ENCODE peak calls at places on chromosomes 13 and 19, in eight cellular contexts. P, A, G, X, R, T, Q and I are unnamed samples.

GRCh38 chr13:36030670-36031331 is 100.4 kb downstream of the DCLK1 start:
- DNase-seq in P (no peak), A (no peak), G (no peak), X (no peak), R (no peak), T (no peak), Q (peak), I (no peak)

GRCh38 chr13:73722120-73722519 is 412.1 kb downstream of the KLF12 start:
- DNase-seq in P (peak), A (no peak), G (no peak), X (no peak), R (no peak), T (peak), Q (peak), I (peak)

GRCh38 chr13:20475927-20476691 is 49.5 kb downstream of the CRYL1 start:
- DNase-seq in P (peak), A (peak), G (peak), X (no peak), R (no peak), T (peak), Q (no peak), I (no peak)

GRCh38 chr19:3565177-3565576 is 7.6 kb upstream of the HMG20B start:
- DNase-seq in P (no peak), A (no peak), G (peak), X (no peak), R (no peak), T (no peak), Q (peak), I (no peak)

GRCh38 chr13:68234278-68234677 is 1004.1 kb upstream of the PCDH9 start:
- DNase-seq in P (no peak), A (no peak), G (no peak), X (no peak), R (no peak), T (no peak), Q (peak), I (peak)

GRCh38 chr19:54189020-54189667 is at the start of gene MBOAT7:
- DNase-seq in P (no peak), A (no peak), G (no peak), X (no peak), R (no peak), T (no peak), Q (no peak), I (no peak)

GRCh38 chr13:61486496-61486895 is 70.8 kb upstream of the PCDH20 start:
- DNase-seq in P (no peak), A (peak), G (no peak), X (no peak), R (no peak), T (no peak), Q (no peak), I (no peak)

GRCh38 chr13:24112791-24113190 is 47.7 kb upstream of the SPATA13 start:
- DNase-seq in P (no peak), A (no peak), G (no peak), X (no peak), R (no peak), T (no peak), Q (no peak), I (no peak)

GRCh38 chr13:27424246-27425150 is at the start of gene GTF3A:
- DNase-seq in P (peak), A (peak), G (peak), X (peak), R (no peak), T (peak), Q (peak), I (peak)

GRCh38 chr19:2512523-2513431 is 36.9 kb downstream of the GADD45B start:
- DNase-seq in P (no peak), A (no peak), G (no peak), X (no peak), R (no peak), T (no peak), Q (no peak), I (no peak)

GRCh38 chr19:32104465-32105235 is 240.8 kb upstream of the ZNF507 start:
- DNase-seq in P (peak), A (no peak), G (peak), X (no peak), R (no peak), T (no peak), Q (no peak), I (peak)

GRCh38 chr19:2561895-2562294 is 86.0 kb downstream of the GADD45B start:
- DNase-seq in P (peak), A (peak), G (peak), X (peak), R (no peak), T (peak), Q (no peak), I (no peak)

GRCh38 chr19:4676955-4677731 is 7.0 kb upstream of the MYDGF start:
- DNase-seq in P (peak), A (no peak), G (peak), X (peak), R (no peak), T (peak), Q (peak), I (peak)

GRCh38 chr19:35545855-35546381 is 492 bp downstream of the TMEM147 start:
- DNase-seq in P (peak), A (peak), G (no peak), X (peak), R (no peak), T (peak), Q (no peak), I (peak)

GRCh38 chr13:111460548-111461444 is 140.4 kb downstream of the TEX29 start:
- DNase-seq in P (peak), A (no peak), G (peak), X (no peak), R (no peak), T (peak), Q (peak), I (peak)

GRCh38 chr19:51690359-51691121 is 2.6 kb upstream of the SPACA6 start:
- DNase-seq in P (peak), A (peak), G (peak), X (peak), R (peak), T (peak), Q (peak), I (peak)

GRCh38 chr19:3163230-3163886 is 15.2 kb upstream of the S1PR4 start:
- DNase-seq in P (peak), A (peak), G (peak), X (peak), R (no peak), T (peak), Q (peak), I (peak)

GRCh38 chr19:30666301-30666803 is 294.2 kb downstream of the ZNF536 start:
- DNase-seq in P (peak), A (peak), G (peak), X (no peak), R (no peak), T (peak), Q (peak), I (peak)

GRCh38 chr19:48329167-48329891 is 4.0 kb downstream of the EMP3 start:
- DNase-seq in P (peak), A (no peak), G (peak), X (no peak), R (no peak), T (peak), Q (no peak), I (peak)

GRCh38 chr19:58570770-58571574 is 2.2 kb downstream of the MZF1 start:
- DNase-seq in P (no peak), A (peak), G (no peak), X (no peak), R (no peak), T (no peak), Q (no peak), I (no peak)

GRCh38 chr13:52414963-52415362 is 9.0 kb upstream of the THSD1 start:
- DNase-seq in P (no peak), A (no peak), G (no peak), X (no peak), R (no peak), T (no peak), Q (peak), I (no peak)

GRCh38 chr13:39825886-39826285 is 170.4 kb downstream of the COG6 start:
- DNase-seq in P (no peak), A (no peak), G (no peak), X (no peak), R (no peak), T (no peak), Q (no peak), I (no peak)

GRCh38 chr19:46081928-46082727 is 41.3 kb upstream of the IGFL4 start:
- DNase-seq in P (peak), A (no peak), G (peak), X (no peak), R (no peak), T (peak), Q (peak), I (peak)

GRCh38 chr19:13814550-13814949 is 19.3 kb downstream of the ZSWIM4 start:
- DNase-seq in P (no peak), A (no peak), G (no peak), X (no peak), R (no peak), T (no peak), Q (no peak), I (no peak)

GRCh38 chr19:41363371-41363752 is 587 bp downstream of the B9D2 start:
- DNase-seq in P (no peak), A (no peak), G (no peak), X (no peak), R (no peak), T (no peak), Q (no peak), I (no peak)

GRCh38 chr19:58544591-58545285 is 874 bp downstream of the TRIM28 start:
- DNase-seq in P (peak), A (no peak), G (no peak), X (peak), R (no peak), T (no peak), Q (no peak), I (peak)

GRCh38 chr19:4326215-4326836 is 12.3 kb downstream of the STAP2 start:
- DNase-seq in P (no peak), A (no peak), G (no peak), X (no peak), R (no peak), T (no peak), Q (no peak), I (no peak)

GRCh38 chr13:41052441-41052840 is 8.9 kb upstream of the WBP4 start:
- DNase-seq in P (no peak), A (no peak), G (no peak), X (no peak), R (no peak), T (no peak), Q (no peak), I (no peak)

GRCh38 chr19:35143231-35143715 is at the start of gene FXYD7:
- DNase-seq in P (no peak), A (no peak), G (no peak), X (no peak), R (no peak), T (no peak), Q (no peak), I (no peak)

GRCh38 chr13:30377312-30377685 is 45.0 kb upstream of the UBE2L5 start:
- DNase-seq in P (no peak), A (no peak), G (no peak), X (no peak), R (no peak), T (no peak), Q (no peak), I (no peak)

GRCh38 chr19:29771708-29772415 is 39.9 kb upstream of the CCNE1 start:
- DNase-seq in P (peak), A (no peak), G (peak), X (no peak), R (no peak), T (peak), Q (peak), I (peak)

GRCh38 chr13:106172176-106172905 is 363.1 kb downstream of the EFNB2 start:
- DNase-seq in P (no peak), A (no peak), G (no peak), X (no peak), R (no peak), T (no peak), Q (no peak), I (no peak)

GRCh38 chr19:41711376-41712261 is 3.2 kb downstream of the CEACAM5 start:
- DNase-seq in P (no peak), A (no peak), G (no peak), X (no peak), R (no peak), T (no peak), Q (no peak), I (no peak)

GRCh38 chr13:45143346-45143751 is 23.0 kb downstream of the GTF2F2 start:
- DNase-seq in P (no peak), A (no peak), G (no peak), X (no peak), R (no peak), T (no peak), Q (no peak), I (peak)